ENCODE peak calls at places on chromosomes 11 and 22, in eight cellular contexts. Z is fibroblast of villous mesenchyme; J is brain pericyte; N is stimulated activated naive CD8-positive, alpha-beta T cell treated with anti-CD3 and anti-CD28 coated beads, Interleukin-15, Interleukin-2, amounts not matched to agents 100 U/mL and 50 U/mL, for 24 hours; A is SHP77; L is A172; Q is Calu3; G is kidney tubule cell. D is an unnamed sample.

GRCh38 chr11:125402436-125402835 is 93.6 kb downstream of the FEZ1 start:
- DNase-seq in Z (peak; percentile 49), J (no peak), N (no peak), A (no peak), L (peak; percentile 45), Q (no peak), G (peak; percentile 58), D (no peak)

GRCh38 chr11:10387209-10388083 is 67.6 kb upstream of the AMPD3 start:
- DNase-seq in Z (peak; percentile 87), J (peak; percentile 79), N (no peak), A (no peak), L (no peak), Q (no peak), G (no peak), D (no peak)

GRCh38 chr22:26568207-26568706 is 21.7 kb downstream of the TPST2 start:
- DNase-seq in Z (peak; percentile 77), J (no peak), N (no peak), A (no peak), L (peak; percentile 48), Q (no peak), G (peak; percentile 66), D (no peak)

GRCh38 chr22:46547883-46548244 is 10.4 kb upstream of the CELSR1 start:
- DNase-seq in Z (peak; percentile 88), J (no peak), N (no peak), A (no peak), L (peak; percentile 85), Q (peak; percentile 63), G (peak; percentile 93), D (no peak)

GRCh38 chr22:35065796-35066218 is at the start of gene ISX:
- DNase-seq in Z (no peak), J (no peak), N (no peak), A (no peak), L (no peak), Q (no peak), G (no peak), D (no peak)

GRCh38 chr11:2194877-2195755 is 23.5 kb upstream of the TH start:
- DNase-seq in Z (peak; percentile 10), J (no peak), N (peak; percentile 73), A (no peak), L (no peak), Q (peak; percentile 70), G (peak; percentile 19), D (peak; percentile 41)

GRCh38 chr22:21975273-21975672 is 7.3 kb downstream of the TOP3B start:
- DNase-seq in Z (no peak), J (no peak), N (no peak), A (no peak), L (no peak), Q (no peak), G (no peak), D (no peak)

GRCh38 chr22:26461188-26461810 is 22.3 kb downstream of the HPS4 start:
- DNase-seq in Z (peak; percentile 36), J (no peak), N (peak; percentile 69), A (peak; percentile 33), L (peak; percentile 50), Q (peak; percentile 71), G (peak; percentile 55), D (peak; percentile 41)

GRCh38 chr11:77593883-77594282 is 4.1 kb downstream of the AQP11 start:
- DNase-seq in Z (no peak), J (no peak), N (no peak), A (no peak), L (no peak), Q (no peak), G (no peak), D (no peak)